ENCODE peak calls at places on chromosomes 4 and X, in four cellular contexts. U is mucosa of descending colon, O is glomerular endothelial cell, Y is RPMI7951. R is an unnamed sample.

GRCh38 chr4:114417214-114417613 is 181.4 kb upstream of the UGT8 start:
- DNase-seq in U (no peak), Y (no peak), O (no peak), R (no peak)

GRCh38 chrX:41734530-41734929 is 10.5 kb downstream of the GPR82 start:
- DNase-seq in O (no peak), Y (peak), U (no peak), R (no peak)

GRCh38 chr4:3491681-3492405 is 28.7 kb downstream of the DOK7 start:
- DNase-seq in Y (peak), U (no peak), O (no peak), R (no peak)

GRCh38 chr4:48129307-48130014 is 4.6 kb downstream of the TXK start:
- DNase-seq in Y (peak), O (no peak), U (peak), R (no peak)

GRCh38 chr4:149896428-149896827 is 80.8 kb upstream of the IQCM start:
- DNase-seq in O (no peak), U (peak), Y (peak), R (no peak)

GRCh38 chr4:91935217-91935616 is 368.5 kb upstream of the GRID2 start:
- DNase-seq in O (no peak), U (no peak), Y (no peak), R (no peak)

GRCh38 chr4:88937081-88937480 is 119.9 kb downstream of the FAM13A start:
- DNase-seq in Y (no peak), O (no peak), U (no peak), R (no peak)

GRCh38 chr4:184110452-184110851 is 107.2 kb downstream of the ENPP6 start:
- DNase-seq in U (no peak), Y (no peak), O (no peak), R (no peak)

GRCh38 chrX:122279746-122280145 is 904.3 kb upstream of the GRIA3 start:
- DNase-seq in O (no peak), Y (no peak), U (no peak), R (no peak)

GRCh38 chr4:76931576-76932276 is 17.8 kb upstream of the SEPTIN11 start:
- DNase-seq in U (no peak), O (no peak), Y (no peak), R (no peak)

GRCh38 chr4:6582889-6583504 is 8.0 kb downstream of the MAN2B2 start:
- DNase-seq in U (no peak), O (peak), Y (peak), R (no peak)

GRCh38 chr4:119152741-119153140 is 17.1 kb downstream of the MYOZ2 start:
- DNase-seq in Y (no peak), U (no peak), O (no peak), R (no peak)

GRCh38 chrX:123590842-123591491 is 141.9 kb downstream of the THOC2 start:
- DNase-seq in Y (no peak), O (peak), U (no peak), R (no peak)

GRCh38 chrX:49932786-49933185 is 10.4 kb downstream of the CLCN5 start:
- DNase-seq in Y (no peak), O (no peak), U (no peak), R (no peak)

GRCh38 chrX:35741142-35741541 is 57.0 kb upstream of the MAGEB16 start:
- DNase-seq in Y (no peak), O (no peak), U (no peak), R (no peak)

GRCh38 chr4:88077911-88078310 is 70.5 kb downstream of the PKD2 start:
- DNase-seq in O (no peak), U (no peak), Y (no peak), R (no peak)

GRCh38 chr4:122742933-122743829 is 10.7 kb downstream of the BBS12 start:
- DNase-seq in O (no peak), U (no peak), Y (no peak), R (no peak)

GRCh38 chr4:74197123-74197522 is 39.2 kb downstream of the MTHFD2L start:
- DNase-seq in Y (no peak), U (no peak), O (no peak), R (no peak)

GRCh38 chr4:55330241-55330640 is 15.8 kb upstream of the SRD5A3 start:
- DNase-seq in U (no peak), Y (no peak), O (no peak), R (no peak)

GRCh38 chrX:153667931-153668396 is 5.6 kb downstream of the PNCK start:
- DNase-seq in U (peak), O (peak), Y (peak), R (no peak)

GRCh38 chr4:8615921-8616787 is 23.6 kb downstream of the CPZ start:
- DNase-seq in O (no peak), Y (no peak), U (no peak), R (no peak)

GRCh38 chr4:180668732-180669131 is 1574.5 kb upstream of the TENM3 start:
- DNase-seq in U (no peak), O (no peak), Y (no peak), R (no peak)

GRCh38 chr4:29309050-29309449 is 1411.1 kb upstream of the PCDH7 start:
- DNase-seq in U (no peak), Y (peak), O (no peak), R (peak)

GRCh38 chrX:13015536-13016236 is 28.7 kb downstream of the FAM9C start:
- DNase-seq in Y (no peak), U (no peak), O (no peak), R (no peak)

GRCh38 chr4:106041294-106042002 is 146.2 kb downstream of the NPNT start:
- DNase-seq in Y (no peak), U (no peak), O (no peak), R (no peak)

GRCh38 chrX:3713225-3713936 is at the start of gene PRKX:
- DNase-seq in O (no peak), U (peak), Y (peak), R (no peak)

GRCh38 chrX:19625612-19626011 is 110.3 kb upstream of the MAP3K15 start:
- DNase-seq in U (no peak), Y (peak), O (no peak), R (no peak)

GRCh38 chr4:119394826-119395225 is 72.9 kb upstream of the FABP2 start:
- DNase-seq in O (no peak), U (peak), Y (no peak), R (no peak)

GRCh38 chr4:127698789-127699200 is 31.4 kb upstream of the SLC25A31 start:
- DNase-seq in O (no peak), U (no peak), Y (peak), R (no peak)

GRCh38 chrX:118520206-118520857 is 24.7 kb downstream of the DOCK11 start:
- DNase-seq in O (no peak), Y (peak), U (no peak), R (no peak)

GRCh38 chrX:43589735-43590515 is 66.2 kb upstream of the MAOA start:
- DNase-seq in U (peak), Y (no peak), O (no peak), R (no peak)

GRCh38 chrX:45668686-45669443 is 468.2 kb upstream of the DIPK2B start:
- DNase-seq in U (peak), O (no peak), Y (peak), R (no peak)

GRCh38 chr4:141346144-141346543 is 125.4 kb downstream of the ZNF330 start:
- DNase-seq in Y (peak), O (no peak), U (peak), R (peak)

GRCh38 chrX:135518161-135518560 is 2.3 kb upstream of the INTS6L start:
- DNase-seq in U (no peak), O (no peak), Y (no peak), R (no peak)

GRCh38 chr4:75599647-75600046 is 30.7 kb downstream of the CDKL2 start:
- DNase-seq in O (no peak), U (no peak), Y (no peak), R (no peak)